ENCODE peak calls at places on chromosomes 13 and 19, in six cellular contexts. One of them, this sample, is unnamed.

GRCh38 chr19:16897572-16898056 is 8.8 kb downstream of the F2RL3 start:
- DNase-seq in mesothelial cell of epicardium: no peak
- DNase-seq in AG04449: no peak
- DNase-seq in left ventricle myocardium inferior: no peak
- DNase-seq in astrocyte of the spinal cord: no peak
- DNase-seq in cardiac fibroblast: peak; percentile 26
- DNase-seq in this sample: no peak

GRCh38 chr19:32363175-32363574 is 17.8 kb downstream of the ZNF507 start:
- DNase-seq in mesothelial cell of epicardium: no peak
- DNase-seq in AG04449: no peak
- DNase-seq in left ventricle myocardium inferior: no peak
- DNase-seq in astrocyte of the spinal cord: no peak
- DNase-seq in cardiac fibroblast: peak; percentile 36
- DNase-seq in this sample: peak; percentile 64

GRCh38 chr13:98389319-98389718 is 187.6 kb downstream of the STK24 start:
- DNase-seq in mesothelial cell of epicardium: no peak
- DNase-seq in AG04449: no peak
- DNase-seq in left ventricle myocardium inferior: no peak
- DNase-seq in astrocyte of the spinal cord: no peak
- DNase-seq in cardiac fibroblast: peak; percentile 67
- DNase-seq in this sample: no peak

GRCh38 chr13:113445791-113446487 is 7.3 kb downstream of the ADPRHL1 start:
- DNase-seq in mesothelial cell of epicardium: no peak
- DNase-seq in AG04449: no peak
- DNase-seq in left ventricle myocardium inferior: no peak
- DNase-seq in astrocyte of the spinal cord: no peak
- DNase-seq in cardiac fibroblast: no peak
- DNase-seq in this sample: no peak

GRCh38 chr19:52584686-52585085 is 14.6 kb downstream of the ZNF701 start:
- DNase-seq in mesothelial cell of epicardium: no peak
- DNase-seq in AG04449: no peak
- DNase-seq in left ventricle myocardium inferior: no peak
- DNase-seq in astrocyte of the spinal cord: no peak
- DNase-seq in cardiac fibroblast: no peak
- DNase-seq in this sample: no peak

GRCh38 chr19:7527516-7528191 is 5.2 kb downstream of the MCOLN1 start:
- DNase-seq in mesothelial cell of epicardium: no peak
- DNase-seq in AG04449: no peak
- DNase-seq in left ventricle myocardium inferior: peak; percentile 61
- DNase-seq in astrocyte of the spinal cord: no peak
- DNase-seq in cardiac fibroblast: no peak
- DNase-seq in this sample: no peak

GRCh38 chr19:10379880-10380310 is 477 bp downstream of the TYK2 start:
- DNase-seq in mesothelial cell of epicardium: no peak
- DNase-seq in AG04449: no peak
- DNase-seq in left ventricle myocardium inferior: no peak
- DNase-seq in astrocyte of the spinal cord: peak; percentile 12
- DNase-seq in cardiac fibroblast: no peak
- DNase-seq in this sample: no peak

GRCh38 chr13:50592412-50593145 is 250.9 kb downstream of the DLEU7 start:
- DNase-seq in mesothelial cell of epicardium: no peak
- DNase-seq in AG04449: peak; percentile 72
- DNase-seq in left ventricle myocardium inferior: no peak
- DNase-seq in astrocyte of the spinal cord: peak; percentile 86
- DNase-seq in cardiac fibroblast: peak; percentile 50
- DNase-seq in this sample: peak; percentile 46

GRCh38 chr19:29779921-29780320 is 31.9 kb upstream of the CCNE1 start:
- DNase-seq in mesothelial cell of epicardium: no peak
- DNase-seq in AG04449: no peak
- DNase-seq in left ventricle myocardium inferior: no peak
- DNase-seq in astrocyte of the spinal cord: no peak
- DNase-seq in cardiac fibroblast: no peak
- DNase-seq in this sample: no peak
- TF ChIP-seq CTCF in mesothelial cell of epicardium: no peak
- TF ChIP-seq CTCF in AG04449: no peak
- TF ChIP-seq CTCF in left ventricle myocardium inferior: no peak
- TF ChIP-seq CTCF in astrocyte of the spinal cord: no peak
- TF ChIP-seq CTCF in cardiac fibroblast: no peak
- TF ChIP-seq CTCF in this sample: no peak

GRCh38 chr19:49591731-49592485 is 926 bp downstream of the PRR12 start:
- DNase-seq in mesothelial cell of epicardium: peak; percentile 63
- DNase-seq in AG04449: no peak
- DNase-seq in left ventricle myocardium inferior: peak; percentile 40
- DNase-seq in astrocyte of the spinal cord: peak; percentile 45
- DNase-seq in cardiac fibroblast: peak; percentile 42
- DNase-seq in this sample: peak; percentile 65

GRCh38 chr19:49590071-49590970 is 661 bp upstream of the PRR12 start:
- DNase-seq in mesothelial cell of epicardium: peak; percentile 96
- DNase-seq in AG04449: peak; percentile 67
- DNase-seq in left ventricle myocardium inferior: peak; percentile 96
- DNase-seq in astrocyte of the spinal cord: peak; percentile 97
- DNase-seq in cardiac fibroblast: peak; percentile 98
- DNase-seq in this sample: peak; percentile 99

GRCh38 chr19:49592486-49593232 is 1.7 kb downstream of the PRR12 start:
- DNase-seq in mesothelial cell of epicardium: peak; percentile 42
- DNase-seq in AG04449: no peak
- DNase-seq in left ventricle myocardium inferior: no peak
- DNase-seq in astrocyte of the spinal cord: no peak
- DNase-seq in cardiac fibroblast: no peak
- DNase-seq in this sample: peak; percentile 63

GRCh38 chr19:49589391-49589790 is 1.6 kb upstream of the PRR12 start:
- DNase-seq in mesothelial cell of epicardium: no peak
- DNase-seq in AG04449: no peak
- DNase-seq in left ventricle myocardium inferior: no peak
- DNase-seq in astrocyte of the spinal cord: no peak
- DNase-seq in cardiac fibroblast: no peak
- DNase-seq in this sample: no peak

GRCh38 chr19:49590971-49591730 is at the start of gene PRR12:
- DNase-seq in mesothelial cell of epicardium: peak; percentile 67
- DNase-seq in AG04449: no peak
- DNase-seq in left ventricle myocardium inferior: peak; percentile 62
- DNase-seq in astrocyte of the spinal cord: peak; percentile 67
- DNase-seq in cardiac fibroblast: peak; percentile 81
- DNase-seq in this sample: peak; percentile 73
- TF ChIP-seq CTCF in mesothelial cell of epicardium: no peak
- TF ChIP-seq CTCF in AG04449: no peak
- TF ChIP-seq CTCF in left ventricle myocardium inferior: no peak
- TF ChIP-seq CTCF in astrocyte of the spinal cord: no peak
- TF ChIP-seq CTCF in cardiac fibroblast: no peak
- TF ChIP-seq CTCF in this sample: no peak

DNA sequence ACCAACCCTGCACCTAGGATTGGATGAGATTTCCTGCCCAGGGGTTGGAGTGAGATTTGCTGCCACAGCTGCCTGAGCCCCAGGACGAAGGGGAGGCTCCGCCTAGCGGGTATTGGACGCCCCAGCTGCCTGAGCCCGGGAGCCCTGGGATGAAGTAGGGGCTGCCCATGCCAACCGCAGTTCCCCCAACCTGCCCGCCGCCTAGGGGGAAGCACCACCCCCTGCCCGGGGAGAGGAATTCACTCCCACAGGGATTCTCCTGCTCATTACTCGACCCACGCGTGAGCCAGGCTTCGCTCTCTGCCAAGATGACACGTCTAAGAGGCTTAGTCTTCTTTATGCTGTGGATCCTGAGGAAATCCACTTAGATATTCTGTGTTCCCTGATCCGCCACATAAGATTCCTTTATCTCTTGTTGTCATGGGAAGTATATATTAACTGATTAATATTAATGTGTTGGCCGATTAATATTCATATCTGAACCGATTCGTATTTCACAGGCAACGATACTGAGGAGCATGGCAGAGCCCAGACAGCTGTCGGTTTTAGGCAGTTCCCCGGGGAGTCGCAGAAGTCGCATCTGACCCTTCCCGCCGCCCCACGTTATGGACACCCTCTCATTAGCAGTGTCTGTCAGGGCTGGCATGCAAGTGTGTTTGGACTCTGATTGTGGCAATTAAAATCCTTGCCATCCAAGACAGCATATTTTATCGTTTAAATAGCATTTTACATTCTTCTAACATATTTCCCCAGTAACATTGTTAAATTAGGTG is 44.5 kb upstream of the KCTD15 start:
- DNase-seq in mesothelial cell of epicardium: no peak
- DNase-seq in AG04449: no peak
- DNase-seq in left ventricle myocardium inferior: no peak
- DNase-seq in astrocyte of the spinal cord: no peak
- DNase-seq in cardiac fibroblast: no peak
- DNase-seq in this sample: no peak
- TF ChIP-seq CTCF in mesothelial cell of epicardium: no peak
- TF ChIP-seq CTCF in AG04449: no peak
- TF ChIP-seq CTCF in left ventricle myocardium inferior: no peak
- TF ChIP-seq CTCF in astrocyte of the spinal cord: no peak
- TF ChIP-seq CTCF in cardiac fibroblast: no peak
- TF ChIP-seq CTCF in this sample: no peak

GRCh38 chr13:95191821-95192220 is 109.4 kb downstream of the ABCC4 start:
- DNase-seq in mesothelial cell of epicardium: peak; percentile 90
- DNase-seq in AG04449: peak; percentile 36
- DNase-seq in left ventricle myocardium inferior: peak; percentile 71
- DNase-seq in astrocyte of the spinal cord: peak; percentile 82
- DNase-seq in cardiac fibroblast: peak; percentile 88
- DNase-seq in this sample: peak; percentile 68
- TF ChIP-seq CTCF in mesothelial cell of epicardium: peak; percentile 76
- TF ChIP-seq CTCF in AG04449: peak; percentile 99
- TF ChIP-seq CTCF in left ventricle myocardium inferior: peak; percentile 90
- TF ChIP-seq CTCF in astrocyte of the spinal cord: peak; percentile 98
- TF ChIP-seq CTCF in cardiac fibroblast: peak; percentile 97
- TF ChIP-seq CTCF in this sample: peak; percentile 68

DNA sequence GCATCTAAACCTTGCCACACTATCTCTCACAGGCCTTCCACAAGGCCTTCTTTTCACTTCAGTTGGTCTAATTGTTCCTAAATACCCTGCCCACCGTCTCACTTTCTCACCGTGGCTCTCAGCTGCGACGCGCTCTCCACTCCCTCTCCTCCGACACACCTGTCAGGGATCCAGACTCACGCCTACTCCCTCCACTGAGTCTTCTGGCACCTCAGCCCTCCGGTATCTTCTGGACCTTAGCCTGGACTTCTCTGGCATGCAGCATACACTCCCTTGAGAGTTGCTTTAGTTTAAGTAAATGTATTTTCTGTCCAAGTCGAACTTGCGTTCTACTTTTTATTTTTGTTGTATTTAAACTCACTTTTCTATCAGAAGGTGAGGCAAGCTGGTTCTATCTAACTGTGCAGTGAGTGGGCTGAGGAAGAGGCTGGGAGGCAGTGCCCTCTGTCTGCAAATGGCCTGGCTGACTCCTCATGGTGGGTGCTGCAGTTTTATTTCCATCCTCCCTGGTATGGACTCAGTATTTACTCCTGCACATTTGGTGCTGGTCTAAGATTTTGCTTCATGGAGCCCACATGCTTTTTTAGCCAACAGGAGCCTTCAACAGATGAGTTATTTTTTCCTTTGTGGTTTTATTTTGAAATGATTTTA is 28.5 kb upstream of the ARGLU1 start:
- DNase-seq in mesothelial cell of epicardium: no peak
- DNase-seq in AG04449: no peak
- DNase-seq in left ventricle myocardium inferior: no peak
- DNase-seq in astrocyte of the spinal cord: no peak
- DNase-seq in cardiac fibroblast: peak; percentile 31
- DNase-seq in this sample: no peak
- TF ChIP-seq CTCF in mesothelial cell of epicardium: no peak
- TF ChIP-seq CTCF in AG04449: no peak
- TF ChIP-seq CTCF in left ventricle myocardium inferior: no peak
- TF ChIP-seq CTCF in astrocyte of the spinal cord: no peak
- TF ChIP-seq CTCF in cardiac fibroblast: no peak
- TF ChIP-seq CTCF in this sample: no peak

DNA sequence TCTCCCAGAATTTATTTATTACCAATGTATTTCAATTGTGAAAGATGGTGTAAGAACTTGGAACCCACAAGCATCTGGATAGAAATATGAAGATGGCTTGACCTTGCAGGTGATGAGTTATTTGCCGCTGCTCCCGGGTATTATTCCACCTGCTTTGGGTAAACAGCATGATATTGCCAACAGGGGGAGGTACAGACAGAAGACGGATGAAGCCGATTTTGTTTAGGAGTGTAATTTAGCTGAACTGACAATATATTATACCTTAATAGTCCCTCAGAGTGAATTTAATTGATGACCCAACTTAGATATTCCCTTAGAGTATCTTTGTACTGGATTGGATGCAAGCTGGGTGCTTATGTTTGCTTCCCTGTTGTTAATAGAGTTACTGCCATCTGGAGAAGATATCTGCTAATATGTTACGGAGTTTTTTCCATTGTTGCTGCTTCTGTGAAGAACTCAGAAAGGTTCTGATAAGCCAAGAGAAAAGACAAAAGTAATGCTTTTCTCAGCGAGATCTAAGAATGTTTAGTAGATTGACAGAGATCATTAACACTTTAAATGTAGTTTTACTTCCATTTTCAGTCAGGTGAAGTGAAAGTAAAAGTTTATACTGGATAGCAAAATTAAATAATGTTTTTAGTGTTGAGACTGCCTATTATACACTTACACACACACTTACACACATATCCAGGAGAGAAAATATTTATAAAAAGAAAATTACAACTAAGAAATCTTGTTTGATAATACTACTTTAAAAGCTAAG is 2220.8 kb upstream of the PCDH20 start:
- DNase-seq in mesothelial cell of epicardium: no peak
- DNase-seq in AG04449: no peak
- DNase-seq in left ventricle myocardium inferior: no peak
- DNase-seq in astrocyte of the spinal cord: peak; percentile 23
- DNase-seq in cardiac fibroblast: peak; percentile 0
- DNase-seq in this sample: no peak
- TF ChIP-seq CTCF in mesothelial cell of epicardium: no peak
- TF ChIP-seq CTCF in AG04449: no peak
- TF ChIP-seq CTCF in left ventricle myocardium inferior: no peak
- TF ChIP-seq CTCF in astrocyte of the spinal cord: peak; percentile 23
- TF ChIP-seq CTCF in cardiac fibroblast: peak; percentile 7
- TF ChIP-seq CTCF in this sample: no peak

GRCh38 chr19:50662442-50663279 is 13.4 kb downstream of the C19orf81 start:
- DNase-seq in mesothelial cell of epicardium: no peak
- DNase-seq in AG04449: no peak
- DNase-seq in left ventricle myocardium inferior: no peak
- DNase-seq in astrocyte of the spinal cord: no peak
- DNase-seq in cardiac fibroblast: no peak
- DNase-seq in this sample: no peak

GRCh38 chr19:50664204-50664603 is 15.0 kb downstream of the C19orf81 start:
- DNase-seq in mesothelial cell of epicardium: no peak
- DNase-seq in AG04449: no peak
- DNase-seq in left ventricle myocardium inferior: no peak
- DNase-seq in astrocyte of the spinal cord: no peak
- DNase-seq in cardiac fibroblast: no peak
- DNase-seq in this sample: no peak

GRCh38 chr19:50661087-50661486 is 11.8 kb downstream of the C19orf81 start:
- DNase-seq in mesothelial cell of epicardium: no peak
- DNase-seq in AG04449: no peak
- DNase-seq in left ventricle myocardium inferior: no peak
- DNase-seq in astrocyte of the spinal cord: no peak
- DNase-seq in cardiac fibroblast: no peak
- DNase-seq in this sample: no peak

GRCh38 chr19:50661675-50662441 is 12.6 kb downstream of the C19orf81 start:
- DNase-seq in mesothelial cell of epicardium: no peak
- DNase-seq in AG04449: no peak
- DNase-seq in left ventricle myocardium inferior: no peak
- DNase-seq in astrocyte of the spinal cord: no peak
- DNase-seq in cardiac fibroblast: no peak
- DNase-seq in this sample: no peak

GRCh38 chr19:50663280-50663790 is 14.1 kb downstream of the C19orf81 start:
- DNase-seq in mesothelial cell of epicardium: no peak
- DNase-seq in AG04449: no peak
- DNase-seq in left ventricle myocardium inferior: no peak
- DNase-seq in astrocyte of the spinal cord: no peak
- DNase-seq in cardiac fibroblast: no peak
- DNase-seq in this sample: no peak
- TF ChIP-seq CTCF in mesothelial cell of epicardium: no peak
- TF ChIP-seq CTCF in AG04449: no peak
- TF ChIP-seq CTCF in left ventricle myocardium inferior: no peak
- TF ChIP-seq CTCF in astrocyte of the spinal cord: no peak
- TF ChIP-seq CTCF in cardiac fibroblast: peak; percentile 16
- TF ChIP-seq CTCF in this sample: no peak